ENCODE peak calls at places on chromosomes 3 and 15, in four cellular contexts. B is testis, L is HCT116, V is hepatocyte. R is an unnamed sample.

GRCh38 chr3:51715231-51716058 is 8.6 kb downstream of the GRM2 start:
- DNase-seq in V (peak; percentile 2), B (no peak), L (no peak), R (no peak)

GRCh38 chr3:62888180-62888579 is 13.0 kb upstream of the CADPS start:
- DNase-seq in V (peak; percentile 19), B (no peak), L (no peak), R (no peak)

GRCh38 chr3:108319428-108320053 is 23.2 kb downstream of the HHLA2 start:
- DNase-seq in V (no peak), L (no peak), B (no peak), R (no peak)

GRCh38 chr3:137764563-137765309 is 621 bp downstream of the SOX14 start:
- DNase-seq in L (no peak), V (no peak), B (no peak), R (peak; percentile 51)

GRCh38 chr3:161221881-161222600 is 930 bp downstream of the NMD3 start:
- DNase-seq in B (peak; percentile 46), L (no peak), V (peak; percentile 42), R (no peak)

GRCh38 chr15:84840741-84841429 is 23.7 kb downstream of the ALPK3 start:
- DNase-seq in V (peak; percentile 73), B (peak; percentile 49), L (peak; percentile 29), R (peak; percentile 78)

GRCh38 chr15:71660501-71660900 is 149.9 kb upstream of the NR2E3 start:
- DNase-seq in L (no peak), B (no peak), V (no peak), R (no peak)

GRCh38 chr15:67202991-67203390 is 51.5 kb downstream of the AAGAB start:
- DNase-seq in L (no peak), V (no peak), B (no peak), R (no peak)

GRCh38 chr3:161296814-161297213 is 74.5 kb downstream of the SPTSSB start:
- DNase-seq in L (no peak), B (no peak), V (no peak), R (no peak)

GRCh38 chr3:160180581-160181216 is 44.5 kb upstream of the C3orf80 start:
- DNase-seq in B (no peak), L (no peak), V (peak; percentile 37), R (no peak)

GRCh38 chr3:58666683-58667082 is at the start of gene FAM3D:
- DNase-seq in V (peak; percentile 31), B (no peak), L (no peak), R (peak; percentile 64)

GRCh38 chr3:52220380-52221026 is 4.9 kb downstream of the TLR9 start:
- DNase-seq in B (peak; percentile 89), V (peak; percentile 88), L (peak; percentile 54), R (peak; percentile 83)

GRCh38 chr3:104909721-104910120 is 457.0 kb upstream of the ALCAM start:
- DNase-seq in B (no peak), V (no peak), L (no peak), R (no peak)

GRCh38 chr3:40828741-40829415 is 304.1 kb downstream of the ZNF621 start:
- DNase-seq in B (no peak), V (no peak), L (no peak), R (no peak)

GRCh38 chr3:153448146-153448870 is 286.3 kb downstream of the RAP2B start:
- DNase-seq in B (no peak), V (no peak), L (no peak), R (no peak)

GRCh38 chr3:171679011-171679492 is 131.2 kb downstream of the PLD1 start:
- DNase-seq in V (peak; percentile 51), L (no peak), B (no peak), R (no peak)

GRCh38 chr3:189508784-189509489 is 122.3 kb upstream of the TP63 start:
- DNase-seq in B (no peak), V (no peak), L (no peak), R (no peak)

GRCh38 chr3:102629943-102630342 is 195.1 kb downstream of the ZPLD1 start:
- DNase-seq in V (no peak), L (no peak), B (no peak), R (no peak)

GRCh38 chr3:159260049-159260662 is 458.3 kb downstream of the MFSD1 start:
- DNase-seq in L (peak; percentile 45), V (peak; percentile 82), B (peak; percentile 50), R (peak; percentile 18)

GRCh38 chr3:188465311-188465710 is 311.4 kb downstream of the LPP start:
- DNase-seq in B (no peak), L (no peak), V (no peak), R (no peak)

GRCh38 chr15:100730655-100731240 is 128.4 kb downstream of the ASB7 start:
- DNase-seq in L (no peak), V (no peak), B (no peak), R (no peak)

GRCh38 chr15:69410290-69410874 is 3.8 kb upstream of the KIF23 start:
- DNase-seq in L (peak; percentile 22), V (no peak), B (peak; percentile 55), R (no peak)

GRCh38 chr3:162072656-162073055 is 576.0 kb downstream of the OTOL1 start:
- DNase-seq in B (no peak), L (no peak), V (no peak), R (no peak)

GRCh38 chr3:10565814-10566213 is 60.4 kb upstream of the ATP2B2 start:
- DNase-seq in L (no peak), V (no peak), B (no peak), R (no peak)

GRCh38 chr3:184604039-184604955 is 42.7 kb downstream of the EPHB3 start:
- DNase-seq in V (no peak), B (peak; percentile 67), L (no peak), R (peak; percentile 80)
- H3K4me3 ChIP-seq in V (peak overlapping the region; percentile 18), B (peak overlapping the region; percentile 13), L (no peak overlapping the region), R (peak overlapping the region; percentile 66)

DNA sequence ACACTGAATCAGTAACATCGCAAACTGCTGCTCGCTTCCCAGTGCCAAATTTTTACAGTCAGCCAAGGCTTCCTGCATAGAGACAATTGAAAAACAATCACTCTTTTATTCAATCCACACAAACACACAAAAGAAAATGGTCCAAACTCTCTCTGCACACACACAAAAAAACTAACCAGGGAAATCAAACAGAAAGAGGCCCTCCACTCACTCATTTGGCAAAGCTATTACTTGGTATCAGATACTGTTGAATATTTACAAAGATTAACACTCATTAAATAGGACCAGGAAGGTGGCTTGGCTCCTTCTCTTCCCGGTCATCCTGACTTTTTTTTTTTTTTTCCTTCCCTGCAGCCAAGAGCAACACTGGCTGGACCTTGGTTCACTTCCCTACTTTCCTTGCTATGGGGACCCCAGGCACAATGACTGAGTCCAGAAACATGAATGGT is 62.4 kb upstream of the SPATA12 start:
- DNase-seq in V (no peak), B (no peak), L (no peak), R (no peak)
- H3K4me1 ChIP-seq in V (no peaks in the 10 kb centered on the region), B (peaks cover 26% of the 10 kb centered on the region), L (peaks cover 8% of the 10 kb centered on the region), R (peaks cover 2% of the 10 kb centered on the region)

DNA sequence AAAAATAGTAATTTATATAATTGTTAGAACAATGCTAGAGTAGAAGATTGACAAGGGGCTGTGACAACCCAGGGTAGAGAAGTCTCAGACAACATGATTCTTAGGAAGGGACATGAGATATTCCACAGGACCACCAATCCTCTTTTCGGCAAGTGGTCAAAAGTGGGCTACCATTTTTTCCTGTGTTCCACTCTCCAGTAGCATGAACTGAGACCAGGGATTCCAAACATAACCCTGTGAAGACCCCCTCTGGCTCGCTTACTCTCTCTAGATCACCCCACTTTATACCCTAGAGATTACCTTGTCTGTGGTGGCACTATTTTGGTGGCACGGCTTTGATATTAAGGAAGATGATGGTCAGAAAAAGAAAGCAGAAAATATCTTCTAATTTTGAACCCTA is 960 bp downstream of the GCSAM start:
- DNase-seq in L (no peak), B (no peak), V (no peak), R (no peak)
- H3K4me3 ChIP-seq in L (no peak overlapping the region), B (no peak overlapping the region), V (no peak overlapping the region), R (no peak overlapping the region)

GRCh38 chr3:129313415-129313982 is 34.8 kb downstream of the HMCES start:
- DNase-seq in V (no peak), L (no peak), B (no peak), R (no peak)

GRCh38 chr3:129311054-129311902 is 32.6 kb downstream of the HMCES start:
- DNase-seq in L (no peak), V (no peak), B (no peak), R (no peak)

GRCh38 chr3:129313983-129314756 is 35.5 kb downstream of the HMCES start:
- DNase-seq in L (no peak), B (no peak), V (no peak), R (no peak)

GRCh38 chr3:129312021-129312639 is 33.5 kb downstream of the HMCES start:
- DNase-seq in V (no peak), L (no peak), B (no peak), R (no peak)

GRCh38 chr3:129312671-129313414 is 34.2 kb downstream of the HMCES start:
- DNase-seq in V (no peak), L (no peak), B (no peak), R (no peak)
- H3K4me1 ChIP-seq in V (peaks cover 18% of the 10 kb centered on the region), L (peaks cover 35% of the 10 kb centered on the region), B (peaks cover 21% of the 10 kb centered on the region), R (no peaks in the 10 kb centered on the region)

GRCh38 chr3:28915711-28916481 is 365.0 kb upstream of the RBMS3 start:
- DNase-seq in L (peak; percentile 26), V (peak; percentile 66), B (peak; percentile 21), R (peak; percentile 51)
- H3K4me3 ChIP-seq in L (no peak overlapping the region), V (no peak overlapping the region), B (peak overlapping the region; percentile 25), R (peak overlapping the region; percentile 9)

DNA sequence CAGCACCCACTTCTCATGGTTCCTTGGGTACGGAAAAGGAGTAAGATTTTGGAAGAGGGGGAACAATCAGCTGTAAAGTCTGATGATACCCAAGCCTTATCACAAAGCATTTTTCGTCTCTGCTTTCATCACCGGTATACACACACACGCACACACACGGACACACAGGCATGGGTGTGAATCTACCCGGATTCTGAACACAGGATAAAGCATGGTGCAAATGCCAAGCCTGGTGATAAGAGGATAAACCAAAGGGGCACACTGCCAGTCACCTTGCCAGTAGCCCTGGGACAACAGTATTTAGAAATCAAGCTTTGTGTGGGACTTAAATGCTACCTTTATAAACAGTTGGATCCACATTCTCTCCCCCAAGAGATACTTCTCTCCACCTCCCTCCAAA is 22.2 kb downstream of the FAM174B start:
- DNase-seq in V (no peak), L (no peak), B (no peak), R (no peak)
- H3K4me1 ChIP-seq in V (peaks cover 14% of the 10 kb centered on the region), L (peaks cover 5% of the 10 kb centered on the region), B (no peaks in the 10 kb centered on the region), R (peaks cover 10% of the 10 kb centered on the region)

GRCh38 chr15:97525809-97526208 is 434.7 kb upstream of the ARRDC4 start:
- DNase-seq in L (no peak), V (no peak), B (no peak), R (no peak)

GRCh38 chr15:97521894-97522293 is 438.6 kb upstream of the ARRDC4 start:
- DNase-seq in V (no peak), B (no peak), L (no peak), R (peak; percentile 37)

GRCh38 chr15:97520689-97521088 is 439.8 kb upstream of the ARRDC4 start:
- DNase-seq in L (no peak), B (no peak), V (no peak), R (no peak)

GRCh38 chr15:97521390-97521789 is 439.1 kb upstream of the ARRDC4 start:
- DNase-seq in L (no peak), V (no peak), B (no peak), R (no peak)

GRCh38 chr15:97522362-97522761 is 438.1 kb upstream of the ARRDC4 start:
- DNase-seq in V (no peak), B (no peak), L (no peak), R (no peak)
- H3K4me3 ChIP-seq in V (no peak overlapping the region), B (no peak overlapping the region), L (no peak overlapping the region), R (peak overlapping the region; percentile 47)

DNA sequence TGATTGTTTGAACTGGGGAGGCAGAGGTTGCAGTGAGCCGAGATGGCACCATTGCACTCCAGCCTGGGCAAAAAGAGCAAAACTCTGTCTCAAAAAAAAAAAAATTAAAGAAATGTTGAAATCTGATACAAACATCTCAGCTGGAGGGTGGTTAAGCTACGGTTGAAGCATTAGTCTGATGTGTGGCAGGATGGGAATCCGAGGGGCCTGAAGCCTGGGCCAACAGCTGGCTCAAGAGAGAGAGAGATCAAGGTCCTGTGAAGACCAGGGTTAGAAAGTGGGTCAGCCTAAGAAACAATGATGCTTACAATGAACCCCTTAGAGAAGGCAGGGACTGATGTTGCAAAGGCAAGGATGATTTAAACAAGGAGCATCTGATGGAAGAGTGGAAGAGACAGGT is 69.8 kb downstream of the CD200R1L start:
- DNase-seq in L (no peak), B (no peak), V (no peak), R (no peak)
- H3K4me1 ChIP-seq in L (peaks cover 7% of the 10 kb centered on the region), B (no peaks in the 10 kb centered on the region), V (no peaks in the 10 kb centered on the region), R (peaks cover 2% of the 10 kb centered on the region)